ENCODE peak calls at places on chromosomes 1 and 21, in four cellular contexts. I is H1, P is K562, M is HepG2. D is an unnamed sample.

GRCh38 chr1:3993606-3994375 is 93.7 kb upstream of the C1orf174 start:
- DNase-seq in M (no peak), I (no peak), P (no peak), D (no peak)

GRCh38 chr1:204989266-204990058 is 53.5 kb upstream of the CNTN2 start:
- DNase-seq in M (peak), P (peak), I (peak), D (peak)

GRCh38 chr1:181013144-181013543 is 9.5 kb downstream of the STX6 start:
- DNase-seq in M (peak), I (no peak), P (no peak), D (no peak)

GRCh38 chr1:234965128-234965527 is 163.5 kb downstream of the TOMM20 start:
- DNase-seq in M (no peak), P (no peak), I (no peak), D (no peak)

GRCh38 chr21:37463083-37463780 is 96.7 kb downstream of the DYRK1A start:
- DNase-seq in P (peak), I (no peak), M (peak), D (peak)

GRCh38 chr1:231855395-231855794 is 228.8 kb downstream of the DISC1 start:
- DNase-seq in I (no peak), P (no peak), M (no peak), D (no peak)

GRCh38 chr1:18256318-18257235 is 149.0 kb downstream of the IGSF21 start:
- DNase-seq in P (peak), M (peak), I (peak), D (no peak)

GRCh38 chr1:86155061-86155806 is 1.3 kb downstream of the COL24A1 start:
- DNase-seq in I (no peak), M (no peak), P (peak), D (no peak)

GRCh38 chr1:2204384-2205190 is 10.0 kb upstream of the FAAP20 start:
- DNase-seq in M (peak), I (peak), P (peak), D (no peak)

GRCh38 chr1:198556969-198557368 is 16.5 kb upstream of the ATP6V1G3 start:
- DNase-seq in I (no peak), M (no peak), P (peak), D (no peak)

GRCh38 chr1:203607169-203607873 is 19.3 kb upstream of the ATP2B4 start:
- DNase-seq in M (no peak), I (no peak), P (peak), D (no peak)

GRCh38 chr1:203368624-203369451 is 17.9 kb upstream of the FMOD start:
- DNase-seq in P (no peak), I (no peak), M (no peak), D (no peak)

GRCh38 chr1:89259283-89259971 is 13.2 kb downstream of the GBP5 start:
- DNase-seq in M (no peak), I (no peak), P (no peak), D (no peak)

GRCh38 chr1:36766481-36766880 is 267.8 kb downstream of the GRIK3 start:
- DNase-seq in I (no peak), P (no peak), M (no peak), D (no peak)

DNA sequence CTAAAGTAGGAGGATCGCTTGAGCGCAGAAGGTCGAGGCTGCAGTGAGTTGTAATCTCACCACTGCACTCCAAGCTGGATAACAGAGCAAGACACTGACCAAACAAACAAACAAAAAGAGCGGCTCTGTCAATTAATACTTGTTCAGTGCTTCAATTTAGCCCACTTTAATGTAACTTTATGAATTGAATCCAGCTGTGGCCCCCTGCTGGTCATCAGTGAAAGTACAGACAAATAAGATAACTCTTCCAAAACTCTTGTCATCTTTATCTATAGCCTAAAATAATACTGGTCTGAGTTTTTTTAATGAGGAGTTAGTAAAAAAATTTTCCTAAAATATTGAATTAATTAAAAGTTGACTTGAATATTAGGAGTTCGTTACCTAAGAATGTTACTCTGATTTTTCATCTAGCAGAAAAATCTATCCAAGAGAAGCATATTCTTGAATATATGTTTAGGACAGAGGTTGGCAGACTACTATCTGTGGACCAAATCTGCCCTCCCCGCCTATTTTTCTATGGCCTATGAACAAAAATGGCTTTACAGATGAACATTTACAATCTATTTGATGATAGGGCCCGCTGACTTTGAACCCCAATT is 26.1 kb downstream of the ATP5PF start:
- DNase-seq in M (peak), P (peak), I (no peak), D (peak)
- TF ChIP-seq FOSL1 in M (no peak), P (no peak), I (no peak), D (no peak)

DNA sequence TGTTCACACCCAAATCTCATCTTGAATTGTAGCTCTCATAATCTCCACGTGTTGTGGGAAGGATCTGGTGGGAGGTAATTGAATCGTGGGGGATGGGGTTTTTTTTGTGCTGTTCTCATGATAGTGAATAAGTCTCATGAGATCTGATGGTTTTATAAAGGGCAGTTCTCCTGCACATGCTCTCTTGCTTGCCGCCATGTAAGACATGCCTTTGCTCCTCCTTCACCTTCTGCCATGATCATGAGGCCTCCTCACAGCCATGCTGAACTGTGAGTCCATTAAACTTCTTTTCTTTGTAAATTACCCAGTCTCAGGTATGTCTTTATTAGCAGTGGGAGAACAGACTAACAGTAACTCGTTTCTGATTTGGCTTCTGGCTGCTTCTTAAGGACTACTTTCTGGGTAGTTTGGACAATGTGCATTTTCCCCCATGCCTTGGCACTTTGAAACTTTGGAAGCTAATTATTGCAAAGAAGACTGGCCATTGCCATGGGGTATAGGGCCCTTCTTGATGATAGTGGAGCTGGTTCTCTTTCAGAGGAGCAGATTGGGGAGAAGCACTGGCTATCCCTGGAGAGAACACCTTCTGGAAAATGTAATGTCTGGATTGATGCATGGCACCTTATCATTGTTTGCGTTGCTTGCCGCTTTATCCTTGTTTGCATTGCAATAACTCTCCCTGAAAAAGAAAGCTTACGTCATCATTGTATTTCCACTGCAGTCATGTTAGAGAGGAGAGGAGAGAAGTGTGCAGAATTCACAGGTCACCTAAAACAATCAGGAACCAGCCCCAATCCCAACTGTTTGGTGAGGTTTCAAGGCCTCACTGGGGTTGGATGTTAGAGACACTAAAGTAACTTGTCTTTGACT is 5.9 kb downstream of the CNIH3 start:
- DNase-seq in P (no peak), I (no peak), M (no peak), D (no peak)
- H3K27ac ChIP-seq in P (no peak), I (no peak), M (no peak), D (no peak)

GRCh38 chr1:32801096-32801713 is 16.0 kb downstream of the YARS1 start:
- DNase-seq in I (no peak), M (no peak), P (no peak), D (no peak)
- TF ChIP-seq YY1 in I (no peak), M (no peak), P (no peak), D (no peak)

GRCh38 chr1:114061431-114061830 is 82.2 kb downstream of the OLFML3 start:
- DNase-seq in I (no peak), M (no peak), P (no peak), D (no peak)
- TF ChIP-seq FOSL1 in I (no peak), M (no peak), P (no peak), D (no peak)

DNA sequence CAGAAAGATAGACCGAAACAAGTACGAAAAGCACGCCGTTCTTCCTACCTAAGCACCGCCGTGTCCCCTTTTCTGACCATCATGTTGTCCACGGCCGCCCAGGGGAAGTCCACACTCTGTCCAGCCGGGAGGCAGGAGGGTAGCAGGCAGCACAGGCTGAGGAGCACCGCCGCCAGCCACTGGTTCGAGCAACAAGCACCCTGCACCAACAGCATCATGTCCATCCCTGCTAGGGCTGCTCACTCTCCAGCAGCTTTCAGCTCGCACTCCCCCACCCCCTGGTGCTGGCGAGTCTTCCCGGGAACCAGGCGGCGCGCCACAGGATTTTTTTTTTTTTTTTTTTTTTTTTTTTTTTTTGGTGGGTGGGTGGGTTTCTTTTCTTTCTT is at the start of gene NEGR1:
- DNase-seq in I (no peak), P (no peak), M (no peak), D (no peak)
- H3K27ac ChIP-seq in I (no peak), P (no peak), M (no peak), D (no peak)

GRCh38 chr1:50605186-50605875 is 182.1 kb upstream of the DMRTA2 start:
- DNase-seq in I (no peak), M (peak), P (peak), D (peak)

GRCh38 chr1:50603274-50604271 is 180.3 kb upstream of the DMRTA2 start:
- DNase-seq in M (no peak), P (no peak), I (no peak), D (peak)

GRCh38 chr1:50599546-50599945 is 176.3 kb upstream of the DMRTA2 start:
- DNase-seq in P (no peak), I (no peak), M (no peak), D (no peak)

GRCh38 chr1:50609508-50609907 is 186.3 kb upstream of the DMRTA2 start:
- DNase-seq in M (no peak), I (no peak), P (no peak), D (no peak)

GRCh38 chr1:50604580-50604979 is 181.3 kb upstream of the DMRTA2 start:
- DNase-seq in M (no peak), I (no peak), P (no peak), D (no peak)
- TF ChIP-seq YY1 in M (no peak), I (no peak), P (no peak), D (no peak)

DNA sequence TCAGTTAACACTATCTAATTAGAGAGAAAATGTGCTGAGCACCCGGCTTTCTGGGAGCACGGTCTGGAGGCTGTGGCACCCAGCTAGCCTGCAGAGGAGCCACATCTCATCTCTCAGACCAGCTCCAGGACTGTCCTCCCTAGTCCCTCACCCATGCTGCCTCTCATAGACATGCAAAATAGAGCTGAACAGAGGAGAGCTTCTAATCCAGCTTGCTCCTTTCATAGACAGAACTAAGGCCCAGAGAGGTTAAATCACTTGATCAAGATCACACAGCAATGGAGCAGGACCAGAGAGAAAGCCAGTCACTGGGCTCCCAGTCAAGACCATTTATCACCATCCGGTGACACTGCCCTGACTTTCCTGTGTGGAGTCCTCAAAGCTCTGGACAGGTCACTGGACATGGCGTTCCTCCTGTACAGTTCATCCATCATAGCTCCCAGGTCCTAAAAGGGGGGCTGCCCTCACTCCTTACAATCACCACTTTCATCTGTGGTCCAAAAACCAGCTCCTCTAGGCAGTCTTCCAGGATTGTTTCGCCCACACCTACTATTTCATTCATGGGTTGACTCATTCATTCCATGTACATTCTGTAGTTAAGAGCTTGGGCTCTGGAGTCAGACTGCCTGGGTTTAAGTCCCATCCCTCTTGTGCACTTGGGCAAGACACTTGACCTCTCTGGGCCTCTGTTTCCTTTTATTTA is 8.8 kb upstream of the CAMK2N1 start:
- DNase-seq in I (no peak), M (no peak), P (no peak), D (peak)
- TF ChIP-seq FOSL1 in I (no peak), M (no peak), P (no peak), D (no peak)

GRCh38 chr1:46526689-46527291 is 24.7 kb downstream of the KNCN start:
- DNase-seq in M (peak), P (peak), I (no peak), D (no peak)

GRCh38 chr1:46524843-46525242 is 26.6 kb downstream of the KNCN start:
- DNase-seq in I (no peak), M (no peak), P (no peak), D (no peak)

GRCh38 chr1:46527474-46528296 is 23.8 kb downstream of the KNCN start:
- DNase-seq in I (peak), P (peak), M (peak), D (peak)

GRCh38 chr1:46525253-46525983 is 26.0 kb downstream of the KNCN start:
- DNase-seq in I (no peak), P (no peak), M (no peak), D (no peak)

DNA sequence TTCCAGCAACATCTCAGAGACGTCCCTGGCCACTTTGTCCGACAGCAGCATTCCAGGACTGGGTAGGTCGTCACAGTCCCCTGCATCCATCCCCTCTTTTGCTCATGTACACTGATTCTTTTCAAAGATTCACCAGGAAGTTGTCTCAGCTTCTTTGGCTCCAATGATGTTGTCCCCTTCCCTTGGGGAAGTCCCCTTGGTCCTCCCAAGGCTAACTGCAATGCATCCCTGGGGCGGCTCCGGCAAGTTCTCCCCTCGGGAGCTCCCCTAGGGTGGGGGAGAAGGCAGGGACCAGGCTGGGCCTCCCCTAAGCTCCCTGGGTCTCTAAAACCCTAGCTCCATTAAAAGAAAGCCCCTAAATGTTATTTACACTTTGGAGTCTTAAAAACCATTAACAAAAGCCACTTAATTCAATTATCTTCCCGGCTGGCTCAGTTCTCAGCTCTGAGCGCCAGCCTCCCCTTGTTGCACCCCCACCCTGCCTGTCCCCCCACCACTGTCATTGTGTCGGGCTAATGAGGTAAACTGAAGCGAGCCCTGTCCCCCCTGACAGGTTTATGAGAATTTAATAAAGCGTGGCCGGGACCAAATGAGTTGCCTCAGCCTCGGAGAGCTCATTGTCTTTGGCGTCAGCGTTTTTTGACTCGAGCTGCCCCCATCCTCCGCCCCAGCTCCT is 25.3 kb downstream of the KNCN start:
- DNase-seq in P (no peak), M (no peak), I (no peak), D (no peak)
- H3K27ac ChIP-seq in P (no peak), M (no peak), I (no peak), D (no peak)

DNA sequence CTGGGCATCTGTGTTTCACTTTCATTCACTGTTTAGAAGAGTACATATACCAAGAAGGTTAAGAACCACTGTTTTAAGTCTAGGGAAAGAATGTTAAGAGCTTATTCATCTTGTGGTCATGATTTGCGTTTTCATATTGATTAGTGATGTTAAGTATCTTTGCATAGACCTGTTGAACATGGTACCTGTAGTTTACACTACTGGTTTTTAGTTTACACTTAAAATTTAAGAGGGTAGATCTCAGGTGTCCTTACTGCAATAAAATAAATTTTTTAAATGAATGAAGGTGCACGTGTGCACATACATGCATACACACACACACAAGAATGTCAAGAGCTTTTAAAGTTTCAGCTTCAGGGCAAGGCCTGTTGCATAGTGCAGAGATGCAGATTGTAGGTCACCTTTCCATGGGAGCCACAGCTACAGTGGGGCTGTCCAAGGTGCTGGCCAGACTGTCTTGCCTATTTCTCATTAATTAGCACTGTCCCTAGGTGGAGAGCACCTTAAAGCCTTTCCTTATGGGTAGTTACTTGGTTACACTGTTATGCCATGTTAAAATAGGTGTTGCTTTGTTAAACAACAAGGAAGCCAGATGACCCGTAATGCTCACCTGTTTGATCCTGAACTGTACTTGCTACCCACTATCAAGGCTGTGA is 543.0 kb upstream of the DAB1 start:
- DNase-seq in P (peak), I (no peak), M (no peak), D (no peak)
- TF ChIP-seq YY1 in P (no peak), I (no peak), M (no peak), D (no peak)